ENCODE peak calls at places on chromosomes 3 and 15, in nine cellular contexts. One of them, this sample, is unnamed.

GRCh38 chr15:56208185-56208584 is 35.5 kb downstream of the RFX7 start:
- DNase-seq in memory B cell: no peak
- DNase-seq in activated gamma-delta T cell: no peak
- DNase-seq in NCI-H345: no peak
- DNase-seq in islet precursor cell: no peak
- DNase-seq in GM12892: no peak
- DNase-seq in progenitor cell of endocrine pancreas: no peak
- DNase-seq in omental fat pad: no peak
- DNase-seq in activated CD4-positive, alpha-beta T cell treated with anti-CD3 and anti-CD28 coated beads, Interleukin-2, amount 10 ng/mL, durations not matched to agents 7 days and 5 days: no peak
- DNase-seq in this sample: no peak

GRCh38 chr3:71172951-71173350 is 410.6 kb downstream of the FOXP1 start:
- DNase-seq in memory B cell: no peak
- DNase-seq in activated gamma-delta T cell: no peak
- DNase-seq in NCI-H345: no peak
- DNase-seq in islet precursor cell: no peak
- DNase-seq in GM12892: no peak
- DNase-seq in progenitor cell of endocrine pancreas: no peak
- DNase-seq in omental fat pad: no peak
- DNase-seq in activated CD4-positive, alpha-beta T cell treated with anti-CD3 and anti-CD28 coated beads, Interleukin-2, amount 10 ng/mL, durations not matched to agents 7 days and 5 days: no peak
- DNase-seq in this sample: no peak

GRCh38 chr3:147987549-147987948 is 578.4 kb downstream of the ZIC1 start:
- DNase-seq in memory B cell: no peak
- DNase-seq in activated gamma-delta T cell: no peak
- DNase-seq in NCI-H345: no peak
- DNase-seq in islet precursor cell: no peak
- DNase-seq in GM12892: no peak
- DNase-seq in progenitor cell of endocrine pancreas: no peak
- DNase-seq in omental fat pad: no peak
- DNase-seq in activated CD4-positive, alpha-beta T cell treated with anti-CD3 and anti-CD28 coated beads, Interleukin-2, amount 10 ng/mL, durations not matched to agents 7 days and 5 days: no peak
- DNase-seq in this sample: no peak

GRCh38 chr3:27312044-27312668 is 57.0 kb downstream of the NEK10 start:
- DNase-seq in memory B cell: peak; percentile 10
- DNase-seq in activated gamma-delta T cell: no peak
- DNase-seq in NCI-H345: peak; percentile 42
- DNase-seq in islet precursor cell: peak; percentile 62
- DNase-seq in GM12892: peak; percentile 13
- DNase-seq in progenitor cell of endocrine pancreas: no peak
- DNase-seq in omental fat pad: no peak
- DNase-seq in activated CD4-positive, alpha-beta T cell treated with anti-CD3 and anti-CD28 coated beads, Interleukin-2, amount 10 ng/mL, durations not matched to agents 7 days and 5 days: peak; percentile 16
- DNase-seq in this sample: no peak

GRCh38 chr3:142574665-142575064 is 3.9 kb downstream of the ATR start:
- DNase-seq in memory B cell: no peak
- DNase-seq in activated gamma-delta T cell: no peak
- DNase-seq in NCI-H345: no peak
- DNase-seq in islet precursor cell: no peak
- DNase-seq in GM12892: no peak
- DNase-seq in progenitor cell of endocrine pancreas: no peak
- DNase-seq in omental fat pad: no peak
- DNase-seq in activated CD4-positive, alpha-beta T cell treated with anti-CD3 and anti-CD28 coated beads, Interleukin-2, amount 10 ng/mL, durations not matched to agents 7 days and 5 days: no peak
- DNase-seq in this sample: no peak

GRCh38 chr3:154050766-154051165 is 70.4 kb upstream of the ARHGEF26 start:
- DNase-seq in memory B cell: no peak
- DNase-seq in activated gamma-delta T cell: no peak
- DNase-seq in NCI-H345: no peak
- DNase-seq in islet precursor cell: no peak
- DNase-seq in GM12892: no peak
- DNase-seq in progenitor cell of endocrine pancreas: no peak
- DNase-seq in omental fat pad: no peak
- DNase-seq in activated CD4-positive, alpha-beta T cell treated with anti-CD3 and anti-CD28 coated beads, Interleukin-2, amount 10 ng/mL, durations not matched to agents 7 days and 5 days: no peak
- DNase-seq in this sample: no peak

GRCh38 chr3:64642327-64643151 is 45.3 kb downstream of the ADAMTS9 start:
- DNase-seq in memory B cell: no peak
- DNase-seq in activated gamma-delta T cell: no peak
- DNase-seq in NCI-H345: no peak
- DNase-seq in islet precursor cell: peak; percentile 88
- DNase-seq in GM12892: no peak
- DNase-seq in progenitor cell of endocrine pancreas: no peak
- DNase-seq in omental fat pad: no peak
- DNase-seq in activated CD4-positive, alpha-beta T cell treated with anti-CD3 and anti-CD28 coated beads, Interleukin-2, amount 10 ng/mL, durations not matched to agents 7 days and 5 days: no peak
- DNase-seq in this sample: no peak

GRCh38 chr3:140440446-140440845 is 237.4 kb upstream of the TRIM42 start:
- DNase-seq in memory B cell: no peak
- DNase-seq in activated gamma-delta T cell: no peak
- DNase-seq in NCI-H345: no peak
- DNase-seq in islet precursor cell: no peak
- DNase-seq in GM12892: no peak
- DNase-seq in progenitor cell of endocrine pancreas: no peak
- DNase-seq in omental fat pad: no peak
- DNase-seq in activated CD4-positive, alpha-beta T cell treated with anti-CD3 and anti-CD28 coated beads, Interleukin-2, amount 10 ng/mL, durations not matched to agents 7 days and 5 days: no peak
- DNase-seq in this sample: no peak

GRCh38 chr15:81514769-81515168 is 140.8 kb upstream of the TMC3 start:
- DNase-seq in memory B cell: no peak
- DNase-seq in activated gamma-delta T cell: no peak
- DNase-seq in NCI-H345: no peak
- DNase-seq in islet precursor cell: no peak
- DNase-seq in GM12892: no peak
- DNase-seq in progenitor cell of endocrine pancreas: no peak
- DNase-seq in omental fat pad: no peak
- DNase-seq in activated CD4-positive, alpha-beta T cell treated with anti-CD3 and anti-CD28 coated beads, Interleukin-2, amount 10 ng/mL, durations not matched to agents 7 days and 5 days: no peak
- DNase-seq in this sample: no peak

GRCh38 chr15:51274956-51275355 is 63.4 kb downstream of the CYP19A1 start:
- DNase-seq in memory B cell: no peak
- DNase-seq in activated gamma-delta T cell: no peak
- DNase-seq in NCI-H345: no peak
- DNase-seq in islet precursor cell: no peak
- DNase-seq in GM12892: no peak
- DNase-seq in progenitor cell of endocrine pancreas: no peak
- DNase-seq in omental fat pad: no peak
- DNase-seq in activated CD4-positive, alpha-beta T cell treated with anti-CD3 and anti-CD28 coated beads, Interleukin-2, amount 10 ng/mL, durations not matched to agents 7 days and 5 days: no peak
- DNase-seq in this sample: no peak

GRCh38 chr3:129651316-129652202 is 45.1 kb upstream of the PLXND1 start:
- DNase-seq in memory B cell: no peak
- DNase-seq in activated gamma-delta T cell: no peak
- DNase-seq in NCI-H345: no peak
- DNase-seq in islet precursor cell: peak; percentile 81
- DNase-seq in GM12892: no peak
- DNase-seq in progenitor cell of endocrine pancreas: no peak
- DNase-seq in omental fat pad: no peak
- DNase-seq in activated CD4-positive, alpha-beta T cell treated with anti-CD3 and anti-CD28 coated beads, Interleukin-2, amount 10 ng/mL, durations not matched to agents 7 days and 5 days: no peak
- DNase-seq in this sample: peak; percentile 57

GRCh38 chr3:71135373-71136088 is 448.0 kb downstream of the FOXP1 start:
- DNase-seq in memory B cell: no peak
- DNase-seq in activated gamma-delta T cell: no peak
- DNase-seq in NCI-H345: no peak
- DNase-seq in islet precursor cell: no peak
- DNase-seq in GM12892: no peak
- DNase-seq in progenitor cell of endocrine pancreas: no peak
- DNase-seq in omental fat pad: no peak
- DNase-seq in activated CD4-positive, alpha-beta T cell treated with anti-CD3 and anti-CD28 coated beads, Interleukin-2, amount 10 ng/mL, durations not matched to agents 7 days and 5 days: no peak
- DNase-seq in this sample: no peak

GRCh38 chr3:61181874-61182273 is 69.4 kb downstream of the FHIT start:
- DNase-seq in memory B cell: no peak
- DNase-seq in activated gamma-delta T cell: no peak
- DNase-seq in NCI-H345: no peak
- DNase-seq in islet precursor cell: no peak
- DNase-seq in GM12892: peak; percentile 13
- DNase-seq in progenitor cell of endocrine pancreas: no peak
- DNase-seq in omental fat pad: no peak
- DNase-seq in activated CD4-positive, alpha-beta T cell treated with anti-CD3 and anti-CD28 coated beads, Interleukin-2, amount 10 ng/mL, durations not matched to agents 7 days and 5 days: no peak
- DNase-seq in this sample: no peak

GRCh38 chr3:38247366-38248035 is 18.1 kb upstream of the SLC22A13 start:
- DNase-seq in memory B cell: no peak
- DNase-seq in activated gamma-delta T cell: no peak
- DNase-seq in NCI-H345: no peak
- DNase-seq in islet precursor cell: peak; percentile 63
- DNase-seq in GM12892: no peak
- DNase-seq in progenitor cell of endocrine pancreas: no peak
- DNase-seq in omental fat pad: no peak
- DNase-seq in activated CD4-positive, alpha-beta T cell treated with anti-CD3 and anti-CD28 coated beads, Interleukin-2, amount 10 ng/mL, durations not matched to agents 7 days and 5 days: no peak
- DNase-seq in this sample: no peak

GRCh38 chr15:77904901-77905300 is 172.6 kb downstream of the TBC1D2B start:
- DNase-seq in memory B cell: no peak
- DNase-seq in activated gamma-delta T cell: no peak
- DNase-seq in NCI-H345: no peak
- DNase-seq in islet precursor cell: no peak
- DNase-seq in GM12892: no peak
- DNase-seq in progenitor cell of endocrine pancreas: no peak
- DNase-seq in omental fat pad: no peak
- DNase-seq in activated CD4-positive, alpha-beta T cell treated with anti-CD3 and anti-CD28 coated beads, Interleukin-2, amount 10 ng/mL, durations not matched to agents 7 days and 5 days: no peak
- DNase-seq in this sample: peak; percentile 2

GRCh38 chr3:28612232-28612631 is 263.6 kb upstream of the AZI2 start:
- DNase-seq in memory B cell: no peak
- DNase-seq in activated gamma-delta T cell: no peak
- DNase-seq in NCI-H345: peak; percentile 16
- DNase-seq in islet precursor cell: no peak
- DNase-seq in GM12892: no peak
- DNase-seq in progenitor cell of endocrine pancreas: no peak
- DNase-seq in omental fat pad: no peak
- DNase-seq in activated CD4-positive, alpha-beta T cell treated with anti-CD3 and anti-CD28 coated beads, Interleukin-2, amount 10 ng/mL, durations not matched to agents 7 days and 5 days: no peak
- DNase-seq in this sample: no peak

GRCh38 chr3:81910244-81910852 is 148.9 kb upstream of the GBE1 start:
- DNase-seq in memory B cell: no peak
- DNase-seq in activated gamma-delta T cell: no peak
- DNase-seq in NCI-H345: peak; percentile 14
- DNase-seq in islet precursor cell: no peak
- DNase-seq in GM12892: no peak
- DNase-seq in progenitor cell of endocrine pancreas: no peak
- DNase-seq in omental fat pad: no peak
- DNase-seq in activated CD4-positive, alpha-beta T cell treated with anti-CD3 and anti-CD28 coated beads, Interleukin-2, amount 10 ng/mL, durations not matched to agents 7 days and 5 days: peak; percentile 32
- DNase-seq in this sample: no peak

GRCh38 chr15:78789615-78790014 is 21.6 kb downstream of the ADAMTS7 start:
- DNase-seq in memory B cell: no peak
- DNase-seq in activated gamma-delta T cell: no peak
- DNase-seq in NCI-H345: no peak
- DNase-seq in islet precursor cell: no peak
- DNase-seq in GM12892: no peak
- DNase-seq in progenitor cell of endocrine pancreas: no peak
- DNase-seq in omental fat pad: no peak
- DNase-seq in activated CD4-positive, alpha-beta T cell treated with anti-CD3 and anti-CD28 coated beads, Interleukin-2, amount 10 ng/mL, durations not matched to agents 7 days and 5 days: no peak
- DNase-seq in this sample: no peak

GRCh38 chr3:132569580-132569979 is 27.5 kb upstream of the ACKR4 start:
- DNase-seq in memory B cell: no peak
- DNase-seq in activated gamma-delta T cell: no peak
- DNase-seq in NCI-H345: no peak
- DNase-seq in islet precursor cell: no peak
- DNase-seq in GM12892: no peak
- DNase-seq in progenitor cell of endocrine pancreas: no peak
- DNase-seq in omental fat pad: no peak
- DNase-seq in activated CD4-positive, alpha-beta T cell treated with anti-CD3 and anti-CD28 coated beads, Interleukin-2, amount 10 ng/mL, durations not matched to agents 7 days and 5 days: no peak
- DNase-seq in this sample: no peak

GRCh38 chr3:187165144-187165543 is 25.8 kb upstream of the RPL39L start:
- DNase-seq in memory B cell: peak; percentile 42
- DNase-seq in activated gamma-delta T cell: no peak
- DNase-seq in NCI-H345: peak; percentile 65
- DNase-seq in islet precursor cell: peak; percentile 74
- DNase-seq in GM12892: no peak
- DNase-seq in progenitor cell of endocrine pancreas: peak; percentile 19
- DNase-seq in omental fat pad: no peak
- DNase-seq in activated CD4-positive, alpha-beta T cell treated with anti-CD3 and anti-CD28 coated beads, Interleukin-2, amount 10 ng/mL, durations not matched to agents 7 days and 5 days: peak; percentile 65
- DNase-seq in this sample: no peak

GRCh38 chr3:126288314-126288713 is 68.9 kb downstream of the KLF15 start:
- DNase-seq in memory B cell: no peak
- DNase-seq in activated gamma-delta T cell: no peak
- DNase-seq in NCI-H345: no peak
- DNase-seq in islet precursor cell: peak; percentile 64
- DNase-seq in GM12892: no peak
- DNase-seq in progenitor cell of endocrine pancreas: no peak
- DNase-seq in omental fat pad: no peak
- DNase-seq in activated CD4-positive, alpha-beta T cell treated with anti-CD3 and anti-CD28 coated beads, Interleukin-2, amount 10 ng/mL, durations not matched to agents 7 days and 5 days: no peak
- DNase-seq in this sample: no peak